ENCODE peak calls at places on chromosomes 7 and 10, in eight cellular contexts. I, V, K, N, R, B, M and G are unnamed samples.

GRCh38 chr7:30180718-30181117 is 45.9 kb downstream of the MTURN start:
- DNase-seq in V (no peak), N (no peak), M (no peak), K (peak), B (no peak), I (no peak), R (no peak), G (no peak)

GRCh38 chr10:78685466-78686163 is 383.2 kb upstream of the ZMIZ1 start:
- DNase-seq in B (no peak), R (no peak), M (peak), I (no peak), V (peak), K (peak), N (peak), G (no peak)

GRCh38 chr10:113425596-113425995 is 127.3 kb upstream of the HABP2 start:
- DNase-seq in I (no peak), M (no peak), B (no peak), K (peak), V (no peak), R (no peak), N (no peak), G (no peak)

GRCh38 chr10:132774179-132774904 is 11.6 kb downstream of the NKX6-2 start:
- DNase-seq in R (no peak), V (no peak), K (no peak), M (no peak), I (no peak), N (no peak), B (no peak), G (no peak)

GRCh38 chr10:13971586-13972475 is 358.9 kb downstream of the FRMD4A start:
- DNase-seq in N (peak), I (no peak), M (no peak), B (peak), V (peak), K (no peak), R (no peak), G (no peak)

GRCh38 chr10:132588301-132589013 is 50.9 kb downstream of the INPP5A start:
- DNase-seq in R (peak), K (no peak), V (peak), N (no peak), I (no peak), M (peak), B (no peak), G (peak)

GRCh38 chr7:30423793-30424505 is 54.6 kb downstream of the NOD1 start:
- DNase-seq in M (no peak), R (no peak), I (no peak), B (no peak), N (no peak), V (no peak), K (no peak), G (no peak)

GRCh38 chr7:16564909-16565426 is 38.3 kb downstream of the LRRC72 start:
- DNase-seq in I (no peak), V (peak), K (peak), B (peak), M (peak), R (no peak), N (no peak), G (no peak)

GRCh38 chr10:88616250-88616977 is 29.9 kb downstream of the LIPJ start:
- DNase-seq in I (no peak), B (peak), M (no peak), K (no peak), N (no peak), R (no peak), V (no peak), G (no peak)

GRCh38 chr10:36349445-36350063 is 707.5 kb upstream of the FZD8 start:
- DNase-seq in K (peak), R (no peak), N (peak), B (peak), V (peak), M (no peak), I (no peak), G (no peak)

GRCh38 chr10:79298403-79299244 is 48.6 kb upstream of the PPIF start:
- DNase-seq in M (peak), R (no peak), B (no peak), N (no peak), V (peak), I (no peak), K (peak), G (no peak)

GRCh38 chr7:107782374-107782773 is 20.6 kb downstream of the SLC26A3 start:
- DNase-seq in I (no peak), M (no peak), N (no peak), B (no peak), R (no peak), K (no peak), V (no peak), G (no peak)

GRCh38 chr7:14924398-14924797 is 21.8 kb upstream of the DGKB start:
- DNase-seq in R (no peak), N (no peak), K (no peak), B (no peak), M (no peak), I (no peak), V (peak), G (no peak)

GRCh38 chr10:50416181-50416824 is 165.0 kb upstream of the ASAH2 start:
- DNase-seq in V (peak), R (no peak), M (no peak), K (no peak), N (no peak), I (no peak), B (no peak), G (no peak)

GRCh38 chr7:37354661-37355131 is 94.0 kb downstream of the ELMO1 start:
- DNase-seq in R (peak), N (no peak), K (peak), I (peak), B (peak), V (no peak), M (peak), G (no peak)

GRCh38 chr10:33027088-33027487 is 69.1 kb upstream of the ITGB1 start:
- DNase-seq in V (no peak), R (no peak), K (peak), B (no peak), M (no peak), I (no peak), N (no peak), G (no peak)

GRCh38 chr7:127717502-127718125 is 65.6 kb downstream of the SND1 start:
- DNase-seq in K (peak), V (no peak), I (no peak), M (peak), N (no peak), B (no peak), R (no peak), G (no peak)

GRCh38 chr7:35909870-35910357 is 109.1 kb downstream of the SEPTIN7 start:
- DNase-seq in N (no peak), V (peak), B (no peak), I (no peak), K (peak), M (no peak), R (no peak), G (no peak)

GRCh38 chr7:16998481-16999051 is 116.8 kb upstream of the AGR3 start:
- DNase-seq in R (peak), I (no peak), B (peak), M (no peak), V (no peak), K (no peak), N (no peak), G (no peak)

GRCh38 chr10:73905256-73906018 is 5.5 kb upstream of the PLAU start:
- DNase-seq in K (peak), I (no peak), N (no peak), V (no peak), B (no peak), M (no peak), R (no peak), G (no peak)

GRCh38 chr10:47452495-47453434 is 31.1 kb downstream of the ANXA8 start:
- DNase-seq in R (peak), V (no peak), B (no peak), N (peak), I (no peak), K (no peak), M (no peak), G (peak)

GRCh38 chr10:61943699-61944444 is 42.4 kb downstream of the ARID5B start:
- DNase-seq in N (no peak), V (peak), M (peak), I (no peak), B (no peak), K (peak), R (no peak), G (no peak)

GRCh38 chr10:71303569-71303907 is 15.5 kb upstream of the SLC29A3 start:
- DNase-seq in B (no peak), N (no peak), I (no peak), M (no peak), V (no peak), R (no peak), K (no peak), G (no peak)

GRCh38 chr10:71302451-71302850 is 16.6 kb upstream of the SLC29A3 start:
- DNase-seq in V (no peak), B (no peak), M (no peak), K (no peak), N (no peak), R (peak), I (no peak), G (no peak)

GRCh38 chr10:71301371-71301916 is 17.6 kb upstream of the SLC29A3 start:
- DNase-seq in B (no peak), K (no peak), V (no peak), R (peak), I (no peak), N (no peak), M (no peak), G (no peak)

GRCh38 chr10:71300555-71301370 is 18.3 kb upstream of the SLC29A3 start:
- DNase-seq in R (peak), K (peak), I (no peak), M (no peak), N (no peak), B (no peak), V (no peak), G (no peak)

DNA sequence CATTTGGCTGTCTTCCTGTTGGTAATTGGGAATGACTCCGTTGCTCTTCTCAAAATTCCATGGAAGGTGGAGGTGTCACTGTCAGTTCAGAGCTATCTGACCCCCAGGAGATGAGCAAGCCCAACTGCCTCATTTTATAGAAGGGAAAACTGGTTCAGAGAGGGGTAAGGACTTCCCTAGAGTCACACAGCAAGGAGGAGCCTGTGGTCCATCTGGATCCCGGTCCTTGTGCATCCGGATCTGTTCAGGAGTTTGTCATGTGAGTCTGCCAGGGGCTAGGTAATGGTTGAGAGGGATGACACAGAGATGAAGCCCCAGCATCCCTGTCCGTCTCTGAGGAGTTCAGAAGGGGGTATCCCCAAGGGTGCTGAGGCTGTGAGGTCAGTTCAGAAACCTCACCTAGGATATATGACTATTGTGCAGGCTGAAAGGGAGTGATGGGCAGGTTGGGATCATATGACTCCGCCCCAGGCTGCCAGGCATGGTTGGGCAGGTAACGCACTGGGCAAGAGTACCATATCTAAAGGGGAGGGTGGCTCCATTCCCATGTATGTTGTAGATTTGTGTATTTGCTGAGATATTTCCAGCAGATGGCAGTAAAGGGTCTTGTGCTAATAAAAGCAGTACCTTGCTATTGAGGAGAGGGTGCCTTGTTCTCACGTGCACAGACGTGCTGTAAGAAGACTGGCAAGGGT is 16.0 kb upstream of the SLC29A3 start:
- DNase-seq in M (no peak), K (peak), I (no peak), V (peak), N (no peak), R (peak), B (peak), G (no peak)
- TF ChIP-seq CTCF in M (peak), K (peak), I (peak), V (peak), N (peak), R (peak), B (peak), G (peak)

GRCh38 chr10:30709229-30709628 is 79.7 kb upstream of the LYZL2 start:
- DNase-seq in I (no peak), V (no peak), N (peak), M (no peak), B (no peak), R (no peak), K (no peak), G (no peak)
- TF ChIP-seq CTCF in I (peak), V (no peak), N (peak), M (peak), B (no peak), R (no peak), K (peak), G (no peak)

GRCh38 chr7:64183126-64183742 is 23.8 kb upstream of the ZNF735 start:
- DNase-seq in I (no peak), N (peak), R (peak), V (no peak), M (peak), B (no peak), K (no peak), G (no peak)
- TF ChIP-seq CTCF in I (peak), N (peak), R (peak), V (peak), M (peak), B (peak), K (peak), G (peak)

GRCh38 chr10:43785252-43785651 is 136.6 kb upstream of the ZNF32 start:
- DNase-seq in N (no peak), M (no peak), R (no peak), B (no peak), K (no peak), V (peak), I (no peak), G (no peak)
- TF ChIP-seq CTCF in N (peak), M (no peak), R (peak), B (peak), K (no peak), V (no peak), I (no peak), G (peak)

GRCh38 chr10:63986536-63986935 is 465.3 kb downstream of the REEP3 start:
- DNase-seq in R (no peak), B (no peak), I (no peak), K (no peak), V (no peak), N (no peak), M (no peak), G (no peak)

DNA sequence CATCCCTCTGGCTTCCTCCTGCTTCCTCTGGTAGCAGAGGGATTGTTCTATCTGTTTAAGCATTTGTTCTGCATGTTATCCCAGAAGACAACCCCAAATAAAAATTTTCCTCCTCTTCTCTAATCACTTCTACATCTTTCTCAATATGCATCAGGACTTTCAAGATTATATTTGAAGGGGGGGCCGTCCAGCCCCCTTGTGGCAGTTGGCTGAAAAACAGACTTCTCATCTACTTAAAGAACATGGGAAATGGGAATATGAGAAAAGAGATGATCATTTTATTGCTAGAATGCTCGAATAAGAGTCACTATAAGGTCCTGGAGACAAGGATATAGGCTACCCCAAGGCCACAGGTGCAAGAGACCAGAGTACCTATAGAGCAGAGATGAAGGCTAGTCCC is 466.0 kb downstream of the REEP3 start:
- DNase-seq in N (no peak), K (no peak), B (no peak), V (no peak), R (no peak), M (no peak), I (no peak), G (no peak)
- TF ChIP-seq CTCF in N (peak), K (no peak), B (no peak), V (no peak), R (no peak), M (no peak), I (peak), G (peak)

DNA sequence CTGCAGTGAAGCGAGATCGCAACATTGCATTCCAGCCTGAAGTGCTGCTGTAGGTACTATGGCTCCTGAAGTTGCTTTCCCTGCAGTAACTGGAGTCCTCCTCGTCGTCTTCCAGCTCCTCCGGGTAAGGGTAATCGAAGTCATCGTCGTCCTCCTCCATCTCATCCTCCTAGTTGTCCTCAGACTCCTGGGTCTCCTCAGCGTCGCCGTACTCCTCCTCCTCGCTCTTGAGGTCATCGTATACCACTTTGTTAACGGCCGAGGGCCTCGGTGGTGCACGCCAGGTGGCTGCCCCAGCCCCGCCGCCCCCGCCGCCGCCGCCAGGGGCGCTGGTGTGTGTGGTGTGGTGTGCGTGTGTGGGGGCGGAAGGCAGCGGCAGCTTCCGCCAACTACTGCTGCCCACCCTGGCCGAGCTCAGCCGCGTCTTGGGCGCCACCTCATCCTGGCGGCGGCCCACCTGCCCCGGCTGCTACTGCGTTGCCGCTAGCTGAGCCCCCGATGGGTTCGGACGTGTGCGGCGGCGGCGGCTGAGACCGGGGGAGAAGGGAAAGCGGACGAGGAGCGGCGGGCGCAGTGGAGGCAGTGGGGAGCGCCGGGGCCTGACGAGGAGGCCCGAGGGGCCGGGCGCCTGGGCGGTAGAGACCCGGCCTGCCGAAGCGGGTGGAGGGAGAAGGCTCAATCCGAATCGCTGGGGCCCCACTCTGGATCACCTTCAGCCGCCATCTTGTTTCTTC is 11.8 kb upstream of the ACBD5 start:
- DNase-seq in I (peak), R (peak), B (no peak), N (peak), K (peak), M (peak), V (peak), G (no peak)
- TF ChIP-seq CTCF in I (peak), R (peak), B (peak), N (peak), K (peak), M (peak), V (peak), G (peak)

DNA sequence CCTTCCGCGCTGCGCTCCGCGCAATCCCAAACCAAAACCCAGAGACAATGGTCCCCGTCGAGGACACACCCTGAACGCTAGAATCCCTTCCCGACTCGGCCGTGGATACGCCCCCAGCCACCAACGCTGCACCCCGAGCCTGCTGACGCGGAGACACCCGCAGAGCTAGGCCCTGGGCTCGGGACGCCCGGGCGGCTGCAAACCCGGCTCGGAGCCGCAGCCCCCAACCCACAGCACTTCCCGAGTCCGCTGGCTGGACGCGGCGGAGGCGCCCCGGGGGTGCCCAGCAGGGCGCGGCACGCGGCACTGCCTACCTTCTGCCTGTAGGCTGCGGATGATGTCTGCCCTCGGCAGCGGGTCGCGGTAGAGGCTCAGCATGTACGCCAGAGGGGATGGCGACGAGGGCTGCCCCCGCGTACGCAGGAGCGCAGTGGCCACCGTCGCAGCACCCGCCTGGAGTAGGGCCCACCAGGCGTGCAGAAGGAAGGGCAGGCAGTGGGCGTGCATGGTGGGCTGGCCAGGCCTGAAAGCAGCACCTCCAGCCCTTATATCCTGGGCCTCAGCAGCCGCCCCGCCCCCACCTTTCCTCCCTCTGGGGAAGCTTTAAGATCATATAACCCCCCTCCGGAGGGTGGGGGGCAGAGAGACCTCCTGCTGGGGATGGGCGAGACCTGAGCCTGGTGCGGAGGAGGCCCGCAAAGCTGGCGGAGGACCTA is at the start of gene NODAL:
- DNase-seq in B (no peak), R (no peak), V (no peak), K (no peak), M (peak), N (peak), I (no peak), G (peak)
- TF ChIP-seq CTCF in B (no peak), R (no peak), V (no peak), K (no peak), M (peak), N (peak), I (no peak), G (no peak)

GRCh38 chr7:87886875-87887274 is 10.6 kb downstream of the DBF4 start:
- DNase-seq in R (no peak), V (peak), M (no peak), K (peak), I (no peak), B (peak), N (no peak), G (no peak)
- TF ChIP-seq CTCF in R (peak), V (no peak), M (peak), K (no peak), I (peak), B (peak), N (peak), G (peak)

DNA sequence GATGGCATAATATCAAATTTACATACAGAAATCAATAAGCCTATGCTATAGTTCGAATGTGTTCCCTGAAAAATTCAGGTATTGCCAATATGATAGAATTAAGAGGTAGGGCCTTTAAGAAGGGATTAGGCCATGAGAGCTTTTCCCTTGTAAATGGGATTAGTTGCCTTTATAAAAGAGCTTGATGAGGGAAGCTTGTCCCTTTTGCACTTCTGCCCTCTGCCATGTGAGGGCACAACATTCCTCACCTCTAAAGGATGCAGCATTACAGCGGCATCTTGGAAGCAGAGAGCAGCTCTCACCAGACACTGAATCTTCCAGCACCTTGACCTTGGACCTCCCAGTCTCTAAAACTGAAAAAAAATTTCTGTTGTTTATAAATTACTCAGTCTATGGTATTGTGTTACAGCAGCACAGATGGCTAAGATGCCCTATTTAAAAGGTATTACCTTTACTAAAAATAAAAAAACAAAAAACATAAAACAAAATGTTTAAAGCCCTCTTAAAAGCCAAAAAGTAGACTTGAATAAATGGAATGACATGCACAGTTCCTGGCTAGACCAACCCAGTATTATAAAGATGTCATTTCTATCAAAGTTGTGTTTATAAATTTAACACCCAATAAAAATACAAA is 909.6 kb downstream of the REEP3 start:
- DNase-seq in B (peak), V (no peak), I (peak), N (peak), M (peak), R (no peak), K (peak), G (no peak)
- TF ChIP-seq CTCF in B (peak), V (no peak), I (peak), N (peak), M (no peak), R (peak), K (no peak), G (peak)

GRCh38 chr7:19984231-19984632 is 210.8 kb upstream of the TMEM196 start:
- DNase-seq in N (peak), M (peak), I (peak), K (peak), V (no peak), R (no peak), B (no peak), G (no peak)
- TF ChIP-seq CTCF in N (peak), M (no peak), I (no peak), K (peak), V (no peak), R (no peak), B (no peak), G (no peak)